ENCODE peak calls at places on chromosomes 11 and 22, in four cellular contexts. T is hepatocyte, Y is mammary epithelial cell, C is HepG2. X is an unnamed sample.

GRCh38 chr22:50302564-50302963 is 4.9 kb downstream of the PLXNB2 start:
- DNase-seq in C (no peak), T (no peak), Y (no peak), X (no peak)

GRCh38 chr11:113806403-113806802 is 26.8 kb downstream of the CLDN25 start:
- DNase-seq in Y (peak), C (peak), T (peak), X (peak)

GRCh38 chr11:48169706-48170105 is 46.9 kb upstream of the OR4B1 start:
- DNase-seq in C (no peak), T (no peak), Y (no peak), X (peak)

GRCh38 chr22:18056802-18057474 is 20.9 kb upstream of the PEX26 start:
- DNase-seq in C (no peak), Y (peak), T (no peak), X (no peak)

GRCh38 chr11:96079691-96080090 is 155.8 kb upstream of the MTMR2 start:
- DNase-seq in Y (no peak), T (no peak), C (no peak), X (no peak)

GRCh38 chr22:38327805-38328204 is 10.6 kb upstream of the CSNK1E start:
- DNase-seq in Y (peak), T (no peak), C (no peak), X (peak)

GRCh38 chr11:71098776-71099175 is 153.6 kb downstream of the SHANK2 start:
- DNase-seq in C (no peak), Y (no peak), T (no peak), X (no peak)

GRCh38 chr22:27871306-27872014 is 47.6 kb downstream of the PITPNB start:
- DNase-seq in Y (no peak), T (no peak), C (no peak), X (no peak)

GRCh38 chr22:19580291-19580890 is 56.2 kb upstream of the CLDN5 start:
- DNase-seq in T (no peak), C (no peak), Y (no peak), X (no peak)

GRCh38 chr11:102555091-102555490 is 24.5 kb upstream of the MMP7 start:
- DNase-seq in Y (no peak), T (no peak), C (no peak), X (no peak)

GRCh38 chr11:3866206-3866605 is 10.7 kb downstream of the STIM1 start:
- DNase-seq in Y (no peak), C (peak), T (no peak), X (no peak)

GRCh38 chr11:47104337-47104950 is 72.2 kb downstream of the ARFGAP2 start:
- DNase-seq in T (no peak), Y (no peak), C (no peak), X (peak)

GRCh38 chr22:43203471-43203981 is 16.6 kb upstream of the TTLL12 start:
- DNase-seq in Y (no peak), T (no peak), C (no peak), X (no peak)

GRCh38 chr22:24285245-24285644 is 14.6 kb downstream of the SPECC1L start:
- DNase-seq in T (no peak), Y (no peak), C (no peak), X (peak)

GRCh38 chr22:44289429-44290171 is 23.2 kb downstream of the SHISAL1 start:
- DNase-seq in C (no peak), Y (no peak), T (no peak), X (peak)

GRCh38 chr22:46245515-46245914 is 4.6 kb downstream of the CDPF1 start:
- DNase-seq in T (no peak), Y (no peak), C (no peak), X (no peak)

GRCh38 chr11:65316311-65316978 is 1.8 kb downstream of the CDC42EP2 start:
- DNase-seq in C (no peak), Y (peak), T (peak), X (peak)

GRCh38 chr11:116730568-116730967 is 42.2 kb downstream of the BUD13 start:
- DNase-seq in T (no peak), C (no peak), Y (no peak), X (peak)

DNA sequence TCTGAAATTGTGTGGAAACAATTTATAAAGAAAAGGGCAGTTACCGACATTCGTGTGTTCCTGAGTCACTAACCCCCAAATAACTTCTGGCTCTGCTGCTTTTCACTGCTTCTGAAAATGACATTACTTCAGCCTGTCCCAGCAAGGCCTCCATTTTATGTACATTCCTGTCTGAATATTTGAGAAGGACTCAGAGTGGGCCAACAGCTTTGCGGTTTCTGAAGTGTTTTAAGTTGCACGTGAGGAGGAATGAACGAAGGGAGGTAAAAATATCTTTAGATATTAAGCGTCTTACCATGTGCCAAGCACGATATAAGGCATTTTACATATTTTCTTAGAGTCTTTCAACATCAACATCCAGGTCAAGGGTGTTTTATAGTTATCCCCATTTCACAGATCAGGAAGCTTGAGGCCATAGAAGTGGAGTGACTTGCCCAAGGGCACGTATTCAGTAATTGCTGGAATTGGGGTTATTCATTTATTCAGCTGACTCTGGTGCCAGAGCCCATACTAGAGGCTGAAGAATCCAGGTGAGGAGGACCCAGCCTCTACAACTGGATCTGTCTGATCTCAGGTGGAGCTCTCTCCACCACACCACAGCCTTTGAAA is 30.8 kb upstream of the WNT11 start:
- DNase-seq in T (no peak), Y (no peak), C (no peak), X (no peak)
- H2AFZ ChIP-seq in T (no peak), Y (no peak), C (no peak), X (no peak)

DNA sequence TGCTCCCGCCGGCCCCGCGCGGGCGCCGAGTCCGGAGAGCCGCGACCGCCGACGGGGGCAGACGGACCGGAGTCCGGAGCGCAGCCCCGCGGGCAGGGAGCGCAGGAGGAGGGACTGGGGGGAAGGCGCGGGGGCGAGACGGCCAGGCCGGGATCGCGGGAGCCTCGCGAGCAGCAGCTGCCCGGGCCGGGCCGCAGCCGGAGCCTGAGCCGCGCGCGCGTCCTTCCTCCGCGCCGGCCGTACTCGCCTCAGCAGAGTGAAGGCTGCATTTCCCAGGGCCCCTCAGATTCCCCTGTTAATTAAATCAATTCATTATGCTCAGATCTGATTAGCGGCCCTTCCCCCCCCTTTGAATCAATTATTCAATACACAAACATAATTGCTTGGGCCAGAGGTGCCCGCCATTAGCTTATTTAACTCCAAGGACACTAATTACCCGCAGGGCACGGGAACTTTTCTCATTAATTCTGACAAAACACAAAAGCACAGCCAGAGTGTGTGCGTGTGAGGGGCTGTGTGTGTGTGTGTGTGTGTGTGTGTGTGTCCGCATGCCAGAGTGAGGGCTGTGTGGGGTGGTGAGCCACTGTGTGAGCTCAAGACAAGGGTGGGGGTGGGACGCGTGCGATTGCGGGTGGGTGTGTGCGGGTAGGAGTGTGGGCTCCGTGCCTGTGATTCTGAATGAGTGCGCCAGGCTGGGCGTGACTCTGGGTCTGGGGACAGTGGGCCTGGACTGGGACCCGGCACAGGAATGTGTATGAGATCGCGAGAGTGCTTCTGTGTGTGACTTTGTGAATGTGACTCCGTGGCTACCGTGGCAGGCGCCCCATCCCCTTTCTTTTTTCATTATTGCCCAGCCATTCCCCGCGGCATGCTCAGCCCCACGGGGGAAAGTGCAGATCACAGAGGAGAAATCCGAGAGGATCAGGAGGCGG is 5.1 kb upstream of the LMO1 start:
- DNase-seq in T (peak), C (no peak), Y (no peak), X (peak)
- TF ChIP-seq EZH2 in T (peak), C (peak), Y (peak), X (peak)

GRCh38 chr11:34996958-34997357 is 80.5 kb downstream of the PDHX start:
- DNase-seq in T (no peak), Y (no peak), C (no peak), X (no peak)

GRCh38 chr11:34994859-34995258 is 78.4 kb downstream of the PDHX start:
- DNase-seq in C (no peak), T (no peak), Y (no peak), X (no peak)

GRCh38 chr11:35003658-35004057 is 87.2 kb downstream of the PDHX start:
- DNase-seq in Y (no peak), T (no peak), C (no peak), X (no peak)

GRCh38 chr11:34999453-34999852 is 83.0 kb downstream of the PDHX start:
- DNase-seq in C (no peak), Y (no peak), T (no peak), X (no peak)

GRCh38 chr11:34997872-34998548 is 81.6 kb downstream of the PDHX start:
- DNase-seq in T (no peak), Y (peak), C (no peak), X (peak)
- TF ChIP-seq CTCF in T (peak), Y (peak), C (peak), X (peak)

GRCh38 chr11:126127284-126127845 is 64.7 kb upstream of the CDON start:
- DNase-seq in T (no peak), C (no peak), Y (no peak), X (no peak)

GRCh38 chr11:126122863-126123262 is 60.2 kb upstream of the CDON start:
- DNase-seq in Y (no peak), T (no peak), C (no peak), X (no peak)

GRCh38 chr11:126121316-126121715 is 58.6 kb upstream of the CDON start:
- DNase-seq in Y (no peak), C (no peak), T (no peak), X (no peak)

GRCh38 chr11:126123686-126124085 is 61.0 kb upstream of the CDON start:
- DNase-seq in C (no peak), T (no peak), Y (no peak), X (no peak)

DNA sequence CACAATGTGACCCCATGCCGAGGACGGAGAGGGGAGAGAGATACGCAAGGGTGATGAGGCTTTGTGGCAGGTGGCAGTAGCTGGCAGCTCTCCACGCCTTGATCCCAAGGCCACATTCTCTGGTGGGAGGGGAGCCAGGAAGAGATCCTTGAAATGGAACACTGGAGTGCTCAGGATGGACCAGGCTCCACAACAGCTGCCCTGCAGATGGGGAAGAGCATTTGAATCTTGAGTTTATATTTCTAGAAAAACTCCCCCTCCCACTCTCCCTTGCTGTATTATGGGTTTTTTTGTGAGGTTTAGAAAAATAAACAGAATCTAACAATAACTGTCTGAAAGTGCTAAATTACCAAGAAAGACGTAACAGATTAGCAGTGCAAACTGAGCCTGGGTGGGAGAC is 61.6 kb upstream of the CDON start:
- DNase-seq in C (no peak), Y (no peak), T (no peak), X (no peak)
- H2AFZ ChIP-seq in C (no peak), Y (no peak), T (no peak), X (no peak)

GRCh38 chr22:40009953-40010751 is 15.4 kb downstream of the FAM83F start:
- DNase-seq in T (no peak), Y (no peak), C (no peak), X (no peak)
- TF ChIP-seq EZH2 in T (no peak), Y (no peak), C (no peak), X (peak)

GRCh38 chr11:121119444-121119843 is 18.4 kb downstream of the TECTA start:
- DNase-seq in C (no peak), Y (no peak), T (no peak), X (no peak)
- TF ChIP-seq CTCF in C (no peak), Y (no peak), T (peak), X (no peak)

GRCh38 chr11:7605544-7605943 is 67.8 kb downstream of the CYB5R2 start:
- DNase-seq in C (peak), Y (no peak), T (peak), X (no peak)
- H2AFZ ChIP-seq in C (no peak), Y (no peak), T (no peak), X (no peak)

GRCh38 chr11:72245232-72245816 is 1.3 kb upstream of the PHOX2A start:
- DNase-seq in T (no peak), C (no peak), Y (no peak), X (no peak)
- TF ChIP-seq EZH2 in T (no peak), C (no peak), Y (no peak), X (no peak)

GRCh38 chr11:73760680-73761402 is at the start of gene RAB6A:
- DNase-seq in C (peak), Y (peak), T (peak), X (peak)

GRCh38 chr11:73758451-73758850 is 2.4 kb downstream of the RAB6A start:
- DNase-seq in C (no peak), T (no peak), Y (no peak), X (no peak)

GRCh38 chr11:73760066-73760679 is 701 bp downstream of the RAB6A start:
- DNase-seq in C (no peak), Y (peak), T (peak), X (peak)

GRCh38 chr11:73761403-73761945 is 600 bp upstream of the RAB6A start:
- DNase-seq in T (no peak), C (no peak), Y (peak), X (no peak)

DNA sequence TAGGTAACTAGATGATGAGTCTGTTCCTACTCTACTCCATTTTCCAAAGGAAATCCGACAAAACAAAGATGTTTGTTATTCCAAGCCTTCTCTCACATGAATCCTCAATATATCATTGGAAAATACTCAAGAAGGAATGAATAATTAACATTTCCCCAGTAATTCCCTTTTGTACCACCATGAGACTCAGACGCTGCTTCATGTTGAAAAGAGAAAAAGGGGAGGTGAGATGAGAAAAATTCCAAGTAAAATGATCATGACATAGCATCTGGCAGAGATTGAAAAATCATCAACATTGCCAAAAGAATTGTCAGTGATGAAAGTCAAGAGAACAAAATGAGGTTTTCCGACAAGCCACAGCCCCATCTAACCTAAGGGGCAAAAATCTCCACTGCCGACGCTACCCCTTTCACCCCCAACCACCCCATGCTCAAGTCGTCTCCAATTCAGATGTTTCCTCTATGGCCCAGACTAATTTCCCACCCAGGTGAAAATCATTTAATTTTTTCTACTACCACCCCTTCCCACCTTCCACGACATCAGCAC is 1.3 kb downstream of the RAB6A start:
- DNase-seq in C (no peak), T (peak), Y (no peak), X (peak)
- TF ChIP-seq CTCF in C (no peak), T (peak), Y (peak), X (peak)

GRCh38 chr11:9362393-9362863 is 22.0 kb upstream of the IPO7 start:
- DNase-seq in Y (no peak), C (peak), T (no peak), X (no peak)
- H2AFZ ChIP-seq in Y (peak), C (peak), T (no peak), X (peak)